ENCODE peak calls at places on chromosomes 5 and 9, in four cellular contexts. U is iris pigment epithelial cell, K is AG10803, D is NCI-H1694 treated with DMSO at 0.1 percent for 48 hours. Z is an unnamed sample.

GRCh38 chr5:147534172-147534951 is 24.5 kb upstream of the DPYSL3 start:
- DNase-seq in U (peak), K (peak), D (no peak), Z (peak)

GRCh38 chr5:154311362-154311761 is 120.8 kb downstream of the GALNT10 start:
- DNase-seq in U (peak), K (peak), D (no peak), Z (no peak)

GRCh38 chr5:141100243-141100805 is at the start of gene PCDHB3:
- DNase-seq in U (peak), K (peak), D (no peak), Z (no peak)

GRCh38 chr5:79109527-79110492 is 1.8 kb upstream of the BHMT start:
- DNase-seq in U (no peak), K (no peak), D (peak), Z (no peak)

GRCh38 chr5:121158433-121158832 is 693.2 kb upstream of the FTMT start:
- DNase-seq in U (no peak), K (no peak), D (no peak), Z (no peak)

GRCh38 chr5:53545744-53546143 is 14.7 kb upstream of the NDUFS4 start:
- DNase-seq in U (no peak), K (no peak), D (no peak), Z (no peak)

GRCh38 chr5:170333161-170333909 is 35.8 kb upstream of the LCP2 start:
- DNase-seq in U (no peak), K (no peak), D (no peak), Z (no peak)

GRCh38 chr9:71364196-71364955 is 243.0 kb upstream of the TRPM3 start:
- DNase-seq in U (no peak), K (peak), D (no peak), Z (no peak)

GRCh38 chr5:132313378-132313777 is 19.2 kb downstream of the SLC22A4 start:
- DNase-seq in U (peak), K (peak), D (no peak), Z (peak)

GRCh38 chr5:109880907-109881685 is 191.4 kb downstream of the MAN2A1 start:
- DNase-seq in U (peak), K (no peak), D (no peak), Z (no peak)

GRCh38 chr5:66779535-66779934 is 183.3 kb downstream of the MAST4 start:
- DNase-seq in U (no peak), K (no peak), D (no peak), Z (no peak)

GRCh38 chr5:150021491-150022162 is 21.1 kb downstream of the HMGXB3 start:
- DNase-seq in U (peak), K (no peak), D (no peak), Z (no peak)

GRCh38 chr5:72562717-72563116 is 55.5 kb upstream of the ZNF366 start:
- DNase-seq in U (no peak), K (no peak), D (no peak), Z (no peak)

GRCh38 chr5:141713616-141714309 is 31.7 kb upstream of the ARAP3 start:
- DNase-seq in U (peak), K (no peak), D (no peak), Z (no peak)

GRCh38 chr5:157827429-157827828 is 31.5 kb downstream of the CLINT1 start:
- DNase-seq in U (peak), K (peak), D (no peak), Z (no peak)

GRCh38 chr5:33565304-33565703 is 124.5 kb downstream of the TARS1 start:
- DNase-seq in U (no peak), K (peak), D (peak), Z (peak)

GRCh38 chr9:24095246-24095645 is 269.2 kb upstream of the ELAVL2 start:
- DNase-seq in U (no peak), K (no peak), D (no peak), Z (no peak)

GRCh38 chr5:129506092-129506491 is 46.0 kb downstream of the ADAMTS19 start:
- DNase-seq in U (peak), K (no peak), D (no peak), Z (peak)

GRCh38 chr5:71684309-71684708 is 34.8 kb upstream of the CARTPT start:
- DNase-seq in U (no peak), K (no peak), D (no peak), Z (no peak)

GRCh38 chr9:34343605-34344004 is 14.2 kb downstream of the NUDT2 start:
- DNase-seq in U (no peak), K (no peak), D (no peak), Z (no peak)

GRCh38 chr5:151288180-151288579 is 15.4 kb downstream of the SLC36A3 start:
- DNase-seq in U (no peak), K (no peak), D (no peak), Z (no peak)